ENCODE peak calls at places on chromosomes 13 and 19, in five cellular contexts. R is GM23338, D is uterus, F is IMR-90, X is AG04449. P is an unnamed sample.

GRCh38 chr19:55654323-55654832 is 457 bp upstream of the U2AF2 start:
- DNase-seq in X (peak; percentile 93), D (peak; percentile 99), R (peak; percentile 100), F (peak; percentile 99), P (peak; percentile 99)

GRCh38 chr13:109416001-109416400 is 370.4 kb downstream of the IRS2 start:
- DNase-seq in D (no peak), X (no peak), F (no peak), R (peak; percentile 1), P (no peak)

GRCh38 chr19:58395979-58396627 is 647 bp downstream of the RNF225 start:
- DNase-seq in R (peak; percentile 71), D (no peak), F (no peak), X (no peak), P (no peak)

GRCh38 chr13:73913043-73913740 is 221.0 kb downstream of the KLF12 start:
- DNase-seq in F (peak; percentile 59), X (peak; percentile 19), R (no peak), D (no peak), P (no peak)

GRCh38 chr13:35131471-35131870 is 189.4 kb downstream of the NBEA start:
- DNase-seq in X (no peak), F (no peak), D (no peak), R (no peak), P (no peak)

GRCh38 chr19:45693168-45693788 is 812 bp downstream of the QPCTL start:
- DNase-seq in X (no peak), R (peak; percentile 92), D (peak; percentile 73), F (peak; percentile 57), P (peak; percentile 58)

GRCh38 chr19:41570639-41571112 is 5.3 kb upstream of the CEACAM21 start:
- DNase-seq in D (peak; percentile 52), R (peak; percentile 94), X (no peak), F (peak; percentile 57), P (peak; percentile 54)

GRCh38 chr19:38392707-38393308 is 4.3 kb downstream of the SPRED3 start:
- DNase-seq in F (peak; percentile 63), D (no peak), R (no peak), X (no peak), P (peak; percentile 47)

GRCh38 chr19:9966024-9966423 is 29.7 kb upstream of the OLFM2 start:
- DNase-seq in X (no peak), R (no peak), D (no peak), F (no peak), P (no peak)

GRCh38 chr13:30898721-30899188 is 7.3 kb upstream of the MEDAG start:
- DNase-seq in D (peak; percentile 43), R (no peak), X (peak; percentile 98), F (peak; percentile 98), P (peak; percentile 77)

GRCh38 chr13:49669735-49670309 is 21.5 kb downstream of the EBPL start:
- DNase-seq in D (peak; percentile 56), F (peak; percentile 81), R (peak; percentile 80), X (no peak), P (peak; percentile 57)

GRCh38 chr19:46413262-46414031 is at the start of gene CCDC8:
- DNase-seq in X (peak; percentile 69), D (peak; percentile 95), F (peak; percentile 92), R (peak; percentile 98), P (peak; percentile 64)

GRCh38 chr19:10548746-10549276 is 5.1 kb downstream of the ATG4D start:
- DNase-seq in X (no peak), D (no peak), F (no peak), R (no peak), P (no peak)

GRCh38 chr19:4256563-4256962 is 9.7 kb downstream of the YJU2 start:
- DNase-seq in R (peak; percentile 60), F (no peak), D (no peak), X (no peak), P (no peak)
- TF ChIP-seq CTCF in R (peak; percentile 56), F (no peak), D (no peak), X (no peak), P (peak; percentile 41)

GRCh38 chr13:98405690-98406344 is 171.1 kb downstream of the STK24 start:
- DNase-seq in X (no peak), D (no peak), R (no peak), F (no peak), P (no peak)

GRCh38 chr13:98403076-98403475 is 173.8 kb downstream of the STK24 start:
- DNase-seq in R (no peak), X (no peak), D (no peak), F (no peak), P (no peak)

GRCh38 chr13:98406971-98407370 is 169.9 kb downstream of the STK24 start:
- DNase-seq in X (no peak), F (no peak), D (no peak), R (no peak), P (no peak)

GRCh38 chr13:98406475-98406874 is 170.4 kb downstream of the STK24 start:
- DNase-seq in R (no peak), D (no peak), X (no peak), F (no peak), P (no peak)

DNA sequence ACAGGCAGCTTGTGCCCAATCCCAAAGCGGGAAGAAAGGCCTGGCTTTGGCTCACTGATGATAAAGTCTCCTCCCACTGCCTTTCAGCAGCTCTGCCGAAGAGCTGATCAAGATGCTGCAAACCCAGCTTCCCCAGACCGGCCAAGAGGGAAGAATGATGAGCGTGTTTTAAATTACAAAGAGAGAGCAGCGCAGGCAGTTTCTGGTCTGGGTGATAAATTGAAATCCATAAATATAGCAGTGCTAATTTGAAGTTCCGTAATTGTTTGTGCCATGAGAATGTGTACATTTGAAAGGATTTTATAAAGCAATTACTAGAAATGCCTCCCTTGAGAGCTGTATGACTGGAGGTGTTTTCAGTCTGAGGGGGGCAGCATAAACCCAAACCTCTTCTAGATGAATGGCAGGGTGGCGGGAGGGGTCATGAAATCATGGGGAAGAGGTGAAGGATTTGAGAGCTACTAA is 171.8 kb downstream of the STK24 start:
- DNase-seq in R (peak; percentile 83), D (no peak), F (no peak), X (no peak), P (no peak)
- TF ChIP-seq CTCF in R (no peak), D (no peak), F (no peak), X (no peak), P (no peak)

DNA sequence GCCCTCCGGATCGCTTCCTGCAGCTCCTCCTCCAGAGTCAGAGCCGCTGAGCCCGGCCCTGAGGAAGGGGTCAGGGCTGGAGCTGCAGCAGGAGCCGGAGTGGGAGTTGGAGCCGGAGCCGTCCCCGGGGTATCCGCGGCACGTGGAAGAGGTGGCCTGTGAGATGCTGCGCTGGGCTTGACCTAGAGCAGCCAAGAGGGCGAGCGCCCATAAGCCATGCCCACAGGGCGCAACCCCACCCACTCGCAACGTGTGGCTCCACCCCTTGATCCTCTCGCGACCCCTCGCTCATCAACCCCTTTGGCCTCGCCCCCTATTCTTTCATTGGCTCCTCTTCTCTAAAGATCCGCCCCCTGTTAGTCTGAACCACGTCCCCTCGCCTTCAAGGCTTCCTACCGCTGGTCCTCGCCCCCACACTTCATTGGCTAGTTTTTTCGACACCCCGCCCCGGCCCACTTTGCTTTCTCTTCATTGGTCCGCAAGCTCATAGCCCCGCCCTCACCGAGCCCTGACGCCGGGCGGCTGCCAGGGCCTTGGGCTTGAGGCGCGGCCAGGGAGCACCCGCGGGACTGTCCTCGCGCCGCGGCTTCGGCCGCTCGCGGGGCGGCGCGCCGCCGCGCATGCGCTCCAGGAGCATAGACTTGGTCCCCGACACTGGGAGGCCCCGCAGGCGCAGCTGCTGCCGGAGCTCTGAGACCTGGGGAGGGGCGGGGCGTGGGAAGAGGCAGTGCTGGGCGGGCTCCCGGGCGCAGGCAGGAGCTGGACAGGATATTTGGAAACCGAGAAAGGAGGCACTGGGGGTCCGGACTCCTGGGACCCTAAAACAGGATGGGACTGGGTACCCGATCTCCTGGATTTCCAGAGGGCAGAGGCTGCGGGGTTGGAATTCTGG is 5.4 kb downstream of the MAMSTR start:
- DNase-seq in F (peak; percentile 98), R (peak; percentile 100), X (peak; percentile 93), D (peak; percentile 99), P (peak; percentile 99)
- TF ChIP-seq CTCF in F (no peak), R (no peak), X (no peak), D (peak; percentile 5), P (no peak)

GRCh38 chr13:28415994-28416411 is 78.9 kb downstream of the FLT1 start:
- DNase-seq in F (no peak), X (no peak), R (no peak), D (no peak), P (no peak)
- TF ChIP-seq CTCF in F (no peak), X (no peak), R (no peak), D (no peak), P (peak; percentile 28)

DNA sequence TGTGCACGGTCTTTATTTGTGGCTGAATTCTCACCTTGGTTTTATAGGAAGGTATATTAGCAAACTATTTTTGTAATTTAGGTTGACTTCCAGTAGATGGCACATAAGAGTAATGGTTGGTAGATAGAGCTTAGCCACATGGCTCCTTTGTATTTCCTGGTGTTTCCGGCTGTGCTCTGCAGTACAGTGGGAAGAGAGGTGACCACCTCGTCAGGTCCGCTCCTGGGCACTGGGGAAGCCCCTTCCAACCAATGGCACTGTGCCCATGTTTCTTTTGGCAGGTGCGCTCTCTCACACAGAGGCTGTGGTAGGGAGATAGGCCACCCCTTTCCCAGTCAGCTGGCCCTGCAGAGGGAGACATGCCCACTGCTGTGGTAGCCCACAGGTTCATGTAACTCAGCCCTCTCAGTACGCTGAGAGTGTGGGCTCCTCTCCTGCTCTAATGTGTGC is 74.3 kb upstream of the ATP12A start:
- DNase-seq in D (no peak), F (peak; percentile 11), X (no peak), R (peak; percentile 56), P (no peak)
- TF ChIP-seq CTCF in D (no peak), F (peak; percentile 31), X (peak; percentile 27), R (peak; percentile 32), P (peak; percentile 47)

DNA sequence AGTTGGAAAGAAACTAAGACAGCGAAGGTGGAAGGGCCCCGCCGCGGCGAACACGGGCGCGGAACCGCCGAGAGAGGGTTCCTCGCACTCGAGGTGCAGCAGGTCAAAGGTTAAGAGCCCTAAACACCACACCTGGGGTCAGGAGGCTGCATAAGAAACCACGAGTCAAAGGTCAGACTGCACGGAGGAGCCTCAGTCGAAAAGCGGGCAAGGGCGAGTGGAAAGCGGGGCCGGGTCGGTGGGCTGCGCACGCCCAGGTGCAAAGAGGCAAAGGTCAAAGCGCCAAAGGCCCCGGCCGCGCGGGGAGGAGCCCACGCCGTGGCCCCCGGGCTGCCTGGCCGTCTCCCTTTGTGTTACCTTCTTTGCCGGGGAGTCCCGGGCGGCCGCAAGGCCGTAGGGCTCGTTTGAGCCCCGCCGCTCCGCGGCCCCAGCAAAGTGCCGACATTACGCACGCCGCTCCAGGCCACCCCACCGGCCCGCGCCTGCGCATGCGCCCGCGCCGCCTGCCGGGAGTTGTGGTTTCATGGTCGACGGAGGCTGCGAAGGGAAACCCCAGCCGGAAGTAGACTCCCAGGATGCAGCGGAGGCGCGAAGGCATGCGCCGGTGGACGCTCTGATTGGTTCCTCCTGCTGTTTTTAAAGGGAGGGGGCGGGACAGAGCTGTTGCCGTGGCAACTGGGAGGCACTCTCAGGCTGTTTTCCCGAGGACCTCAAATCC is at the start of gene POLRMT:
- DNase-seq in R (peak; percentile 99), F (peak; percentile 98), D (peak; percentile 99), X (peak; percentile 85), P (peak; percentile 98)
- TF ChIP-seq CTCF in R (no peak), F (peak; percentile 19), D (no peak), X (no peak), P (no peak)

GRCh38 chr19:15631817-15632216 is 8.9 kb upstream of the CYP4F3 start:
- DNase-seq in X (no peak), D (no peak), R (peak; percentile 28), F (no peak), P (no peak)
- TF ChIP-seq CTCF in X (peak; percentile 43), D (no peak), R (peak; percentile 24), F (peak; percentile 19), P (peak; percentile 57)

DNA sequence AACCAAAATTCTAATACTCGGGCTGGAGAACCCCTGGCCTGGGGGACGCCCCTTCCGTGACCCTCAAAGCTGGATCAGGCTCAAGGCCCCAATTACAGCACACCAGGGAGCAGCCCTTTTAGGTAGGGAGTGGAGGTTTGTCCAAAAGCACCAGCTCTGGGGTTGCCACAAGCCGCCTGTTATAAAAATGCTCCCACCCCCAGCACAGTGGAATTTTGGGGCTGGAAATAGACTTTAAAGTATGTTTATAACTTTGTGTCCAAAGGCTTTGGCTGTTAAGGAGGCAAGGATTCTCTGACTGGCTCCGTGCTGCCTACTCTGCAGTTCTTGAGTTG is 564 bp upstream of the GMIP start:
- DNase-seq in F (no peak), R (no peak), X (no peak), D (no peak), P (no peak)
- TF ChIP-seq CTCF in F (no peak), R (no peak), X (no peak), D (no peak), P (peak; percentile 72)

P was measured in HFFc6.